ENCODE peak calls at places on chromosomes 12 and 14, in ten cellular contexts. K is lower lobe of right lung; W is mammary epithelial cell; N is stomach; Z is thyroid gland; H is cardiac muscle cell; Y is SK-N-MC; S is lung; R is OCI-LY7; G is naive thymus-derived CD4-positive, alpha-beta T cell. A is an unnamed sample. For H3K9me3, the result is how much of the 10 kb centered on the place peaks cover.

GRCh38 chr12:96571101-96571862 is 81.9 kb downstream of the CFAP54 start:
- DNase-seq in K (no peak), W (no peak), N (no peak), Z (no peak), H (no peak), Y (no peak), S (no peak), R (no peak), G (no peak), A (no peak)

GRCh38 chr12:26845057-26845666 is 12.2 kb upstream of the ITPR2 start:
- DNase-seq in K (peak), W (peak), N (peak), Z (peak), H (peak), Y (no peak), S (peak), R (no peak), G (no peak), A (no peak)

GRCh38 chr12:120388711-120389431 is 19.9 kb upstream of the MSI1 start:
- DNase-seq in K (no peak), W (no peak), N (no peak), Z (no peak), H (no peak), Y (no peak), S (no peak), R (no peak), G (no peak), A (no peak)

GRCh38 chr12:101655400-101655799 is 42.0 kb upstream of the CHPT1 start:
- DNase-seq in K (no peak), W (no peak), N (no peak), Z (no peak), H (no peak), Y (no peak), S (no peak), R (no peak), G (no peak), A (no peak)

GRCh38 chr12:47768323-47768811 is 4.7 kb upstream of the SLC48A1 start:
- DNase-seq in K (no peak), W (peak), N (no peak), Z (no peak), H (peak), Y (no peak), S (no peak), R (no peak), G (no peak), A (no peak)

GRCh38 chr12:127270193-127270592 is 996.8 kb upstream of the TMEM132C start:
- DNase-seq in K (no peak), W (peak), N (no peak), Z (no peak), H (peak), Y (no peak), S (peak), R (no peak), G (no peak), A (no peak)

GRCh38 chr12:11652351-11653040 is 3.0 kb downstream of the ETV6 start:
- DNase-seq in K (peak), W (peak), N (peak), Z (peak), H (peak), Y (no peak), S (no peak), R (peak), G (no peak), A (no peak)

GRCh38 chr12:6923851-6924250 is 3.9 kb upstream of the ATN1 start:
- DNase-seq in K (peak), W (no peak), N (no peak), Z (no peak), H (no peak), Y (no peak), S (no peak), R (no peak), G (no peak), A (no peak)

GRCh38 chr12:42039599-42039998 is 105.1 kb downstream of the GXYLT1 start:
- DNase-seq in K (no peak), W (no peak), N (no peak), Z (no peak), H (no peak), Y (no peak), S (no peak), R (no peak), G (no peak), A (no peak)

GRCh38 chr14:58666737-58667136 is 29.0 kb downstream of the DACT1 start:
- DNase-seq in K (no peak), W (no peak), N (no peak), Z (no peak), H (no peak), Y (no peak), S (no peak), R (no peak), G (no peak), A (no peak)

GRCh38 chr14:71380271-71380670 is 473.0 kb downstream of the PCNX1 start:
- DNase-seq in K (no peak), W (no peak), N (no peak), Z (no peak), H (peak), Y (no peak), S (no peak), R (no peak), G (no peak), A (no peak)

GRCh38 chr12:52517005-52517835 is 3.0 kb downstream of the KRT5 start:
- DNase-seq in K (no peak), W (peak), N (no peak), Z (no peak), H (no peak), Y (no peak), S (peak), R (no peak), G (no peak), A (no peak)

GRCh38 chr12:34304546-34304945 is 282.2 kb downstream of the ALG10 start:
- DNase-seq in K (no peak), W (no peak), N (no peak), Z (no peak), H (no peak), Y (no peak), S (no peak), R (no peak), G (no peak), A (no peak)

GRCh38 chr12:34304001-34304400 is 281.7 kb downstream of the ALG10 start:
- DNase-seq in K (no peak), W (no peak), N (no peak), Z (no peak), H (no peak), Y (no peak), S (no peak), R (no peak), G (no peak), A (no peak)

GRCh38 chr12:34303091-34303870 is 281.0 kb downstream of the ALG10 start:
- DNase-seq in K (peak), W (no peak), N (no peak), Z (no peak), H (no peak), Y (no peak), S (no peak), R (no peak), G (no peak), A (no peak)

GRCh38 chr12:34306133-34306830 is 284.0 kb downstream of the ALG10 start:
- DNase-seq in K (no peak), W (no peak), N (no peak), Z (no peak), H (no peak), Y (no peak), S (no peak), R (no peak), G (no peak), A (no peak)

GRCh38 chr12:34305176-34305575 is 282.9 kb downstream of the ALG10 start:
- DNase-seq in K (no peak), W (no peak), N (no peak), Z (no peak), H (no peak), Y (no peak), S (no peak), R (no peak), G (no peak), A (no peak)
- H3K9me3 ChIP-seq in K (under half), W (half or more), N (half or more), Z (under half), H (under half), Y (under half), S (half or more), R (under half), G (under half), A (under half)

GRCh38 chr14:60700598-60700997 is 23.6 kb downstream of the SIX4 start:
- DNase-seq in K (no peak), W (no peak), N (no peak), Z (no peak), H (no peak), Y (no peak), S (no peak), R (no peak), G (no peak), A (no peak)
- H3K9me3 ChIP-seq in K (under half), W (under half), N (under half), Z (under half), H (under half), Y (under half), S (under half), R (under half), G (under half), A (under half)

GRCh38 chr14:104152246-104152575 is 13.8 kb downstream of the KIF26A start:
- DNase-seq in K (no peak), W (no peak), N (no peak), Z (no peak), H (no peak), Y (no peak), S (no peak), R (no peak), G (no peak), A (no peak)

GRCh38 chr14:104152686-104153398 is 14.5 kb downstream of the KIF26A start:
- DNase-seq in K (no peak), W (no peak), N (no peak), Z (no peak), H (no peak), Y (no peak), S (no peak), R (no peak), G (no peak), A (no peak)

GRCh38 chr14:104155513-104155912 is 17.1 kb downstream of the KIF26A start:
- DNase-seq in K (no peak), W (no peak), N (no peak), Z (no peak), H (no peak), Y (no peak), S (no peak), R (no peak), G (no peak), A (no peak)

GRCh38 chr14:104156142-104156541 is 17.8 kb downstream of the KIF26A start:
- DNase-seq in K (no peak), W (no peak), N (no peak), Z (no peak), H (no peak), Y (no peak), S (no peak), R (no peak), G (no peak), A (no peak)

GRCh38 chr14:104154246-104154645 is 15.9 kb downstream of the KIF26A start:
- DNase-seq in K (no peak), W (no peak), N (no peak), Z (no peak), H (no peak), Y (no peak), S (no peak), R (no peak), G (no peak), A (no peak)
- H3K9me3 ChIP-seq in K (under half), W (under half), N (under half), Z (under half), H (under half), Y (under half), S (under half), R (under half), G (under half), A (under half)

GRCh38 chr14:106786697-106787096 is 1260.3 kb downstream of the TMEM121 start:
- DNase-seq in K (no peak), W (no peak), N (no peak), Z (no peak), H (no peak), Y (no peak), S (no peak), R (no peak), G (no peak), A (no peak)

GRCh38 chr14:106792543-106792942 is 1266.2 kb downstream of the TMEM121 start:
- DNase-seq in K (no peak), W (no peak), N (no peak), Z (no peak), H (no peak), Y (no peak), S (no peak), R (no peak), G (no peak), A (no peak)

GRCh38 chr14:106789318-106789717 is 1262.9 kb downstream of the TMEM121 start:
- DNase-seq in K (no peak), W (no peak), N (no peak), Z (no peak), H (no peak), Y (no peak), S (no peak), R (no peak), G (no peak), A (no peak)

GRCh38 chr14:106790189-106791036 is 1264.0 kb downstream of the TMEM121 start:
- DNase-seq in K (peak), W (peak), N (peak), Z (peak), H (no peak), Y (no peak), S (peak), R (peak), G (peak), A (peak)

GRCh38 chr14:106788534-106788933 is 1262.2 kb downstream of the TMEM121 start:
- DNase-seq in K (no peak), W (no peak), N (no peak), Z (no peak), H (no peak), Y (no peak), S (no peak), R (no peak), G (no peak), A (no peak)
- H3K9me3 ChIP-seq in K (under half), W (under half), N (under half), Z (under half), H (under half), Y (under half), S (under half), R (under half), G (under half), A (under half)

GRCh38 chr14:26870722-26871121 is 272.9 kb upstream of the NOVA1 start:
- DNase-seq in K (no peak), W (no peak), N (no peak), Z (no peak), H (no peak), Y (no peak), S (no peak), R (no peak), G (no peak), A (no peak)

GRCh38 chr14:26873556-26873955 is 275.7 kb upstream of the NOVA1 start:
- DNase-seq in K (no peak), W (no peak), N (no peak), Z (no peak), H (no peak), Y (no peak), S (no peak), R (no peak), G (no peak), A (no peak)

GRCh38 chr14:26870096-26870495 is 272.3 kb upstream of the NOVA1 start:
- DNase-seq in K (no peak), W (no peak), N (no peak), Z (no peak), H (no peak), Y (no peak), S (no peak), R (no peak), G (no peak), A (no peak)

GRCh38 chr14:26872510-26872909 is 274.7 kb upstream of the NOVA1 start:
- DNase-seq in K (no peak), W (no peak), N (peak), Z (no peak), H (peak), Y (no peak), S (no peak), R (no peak), G (no peak), A (no peak)

DNA sequence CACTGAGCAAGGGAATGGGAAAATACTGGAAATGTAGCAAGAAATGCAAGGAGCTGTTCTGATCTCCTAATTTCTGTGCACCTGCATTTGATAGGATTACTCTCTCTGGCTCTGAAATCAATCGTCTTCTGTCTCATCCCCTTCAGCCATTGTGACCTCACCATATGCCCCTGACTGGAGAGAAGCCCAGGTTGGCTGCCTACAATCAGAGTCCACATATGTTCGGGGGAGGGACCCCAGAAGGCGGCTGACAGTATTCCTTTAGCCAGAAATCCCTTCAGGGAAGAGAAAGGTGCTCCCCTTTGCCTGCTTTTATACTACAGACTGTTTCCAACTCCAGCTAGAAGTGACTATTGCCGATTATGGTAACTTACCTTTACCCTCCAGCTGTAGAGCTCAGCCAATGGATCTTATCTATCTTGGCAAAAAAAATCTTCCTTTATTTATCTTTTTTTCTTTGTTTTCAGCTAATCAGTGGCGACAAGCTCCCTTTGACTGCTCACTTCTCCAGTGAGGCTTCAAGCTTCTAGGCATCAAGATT is 275.2 kb upstream of the NOVA1 start:
- DNase-seq in K (no peak), W (no peak), N (no peak), Z (no peak), H (peak), Y (no peak), S (no peak), R (no peak), G (no peak), A (no peak)
- H3K9me3 ChIP-seq in K (under half), W (under half), N (under half), Z (under half), H (under half), Y (under half), S (under half), R (under half), G (under half), A (under half)

GRCh38 chr12:34287986-34288962 is 266.0 kb downstream of the ALG10 start:
- DNase-seq in K (peak), W (no peak), N (no peak), Z (no peak), H (no peak), Y (no peak), S (no peak), R (no peak), G (no peak), A (no peak)
- H3K9me3 ChIP-seq in K (under half), W (under half), N (half or more), Z (under half), H (under half), Y (under half), S (under half), R (under half), G (under half), A (under half)

DNA sequence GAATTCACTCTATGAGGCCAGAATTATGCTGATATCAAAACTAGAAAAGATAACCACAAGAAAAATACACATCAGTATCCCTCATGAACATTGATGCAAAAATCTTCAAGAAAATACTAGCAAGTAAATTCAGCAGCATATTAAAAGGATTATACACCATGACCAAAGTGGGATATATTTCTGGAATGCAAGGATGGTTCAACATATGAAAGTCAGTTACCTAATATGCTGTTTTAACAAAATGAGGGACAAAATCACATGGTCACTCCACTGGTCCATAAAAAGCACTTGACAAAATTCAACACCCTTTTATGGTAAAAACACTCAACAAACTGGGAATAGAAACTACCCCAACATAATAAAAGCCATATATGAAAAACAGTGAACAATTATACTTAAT is 40.3 kb downstream of the TECPR2 start:
- DNase-seq in K (no peak), W (no peak), N (no peak), Z (no peak), H (no peak), Y (no peak), S (no peak), R (no peak), G (no peak), A (no peak)
- H3K9me3 ChIP-seq in K (under half), W (under half), N (under half), Z (under half), H (under half), Y (under half), S (under half), R (under half), G (under half), A (under half)

DNA sequence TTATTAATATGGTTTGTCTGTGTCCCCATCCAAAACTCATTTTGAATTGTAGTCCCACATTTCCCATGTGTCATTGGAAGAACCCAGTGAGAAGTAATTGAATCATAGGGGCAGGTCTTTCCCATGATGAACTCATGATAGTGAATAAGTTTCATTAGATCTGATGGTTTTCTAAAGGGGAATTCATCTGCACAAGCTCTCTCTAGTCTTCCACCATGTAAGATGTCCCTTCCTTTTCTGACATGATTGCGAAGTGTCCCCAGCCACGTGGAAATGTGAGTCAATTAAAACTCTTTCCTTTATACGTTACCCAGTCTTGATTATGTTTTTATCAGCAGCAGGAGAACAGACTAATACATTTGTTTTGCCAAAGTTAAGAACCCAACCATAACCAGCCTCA is 1136.6 kb downstream of the TMEM121 start:
- DNase-seq in K (no peak), W (no peak), N (no peak), Z (no peak), H (no peak), Y (no peak), S (no peak), R (no peak), G (no peak), A (no peak)
- H3K9me3 ChIP-seq in K (under half), W (under half), N (under half), Z (under half), H (under half), Y (under half), S (under half), R (under half), G (under half), A (under half)

A was measured in T-helper 17 cell.